ENCODE peak calls at places on chromosomes 16 and 17, in four cellular contexts. K is fibroblast of pulmonary artery, T is uterus, D is neural progenitor cell. V is an unnamed sample.

GRCh38 chr17:76266244-76266938 is 1.2 kb downstream of the UBALD2 start:
- DNase-seq in K (peak), T (no peak), D (no peak), V (no peak)

GRCh38 chr16:57357330-57358151 is 1.0 kb upstream of the CCL22 start:
- DNase-seq in K (no peak), T (no peak), D (no peak), V (no peak)

GRCh38 chr17:74493381-74493833 is 27.0 kb downstream of the CD300A start:
- DNase-seq in K (peak), T (peak), D (peak), V (peak)

GRCh38 chr17:4010754-4011153 is 46.5 kb upstream of the ATP2A3 start:
- DNase-seq in K (no peak), T (no peak), D (no peak), V (no peak)

GRCh38 chr16:84547539-84548058 is 43.1 kb upstream of the MEAK7 start:
- DNase-seq in K (no peak), T (no peak), D (peak), V (no peak)

GRCh38 chr16:1760911-1761310 is 10.4 kb downstream of the NME3 start:
- DNase-seq in K (no peak), T (no peak), D (no peak), V (no peak)

GRCh38 chr16:12147681-12148479 is 171.3 kb downstream of the SNX29 start:
- DNase-seq in K (no peak), T (no peak), D (peak), V (no peak)

GRCh38 chr17:50918071-50918932 is 52.1 kb upstream of the TOB1 start:
- DNase-seq in K (no peak), T (no peak), D (no peak), V (no peak)

GRCh38 chr17:76432712-76433336 is 20.1 kb downstream of the UBE2O start:
- DNase-seq in K (peak), T (no peak), D (peak), V (no peak)

GRCh38 chr17:45432405-45433113 is at the start of gene ARHGAP27:
- DNase-seq in K (no peak), T (no peak), D (peak), V (no peak)

GRCh38 chr17:8986295-8986694 is 20.8 kb upstream of the PIK3R5 start:
- DNase-seq in K (no peak), T (no peak), D (no peak), V (no peak)

GRCh38 chr17:37713624-37714023 is 31.2 kb downstream of the HNF1B start:
- DNase-seq in K (no peak), T (no peak), D (no peak), V (no peak)

GRCh38 chr17:65020284-65020683 is 36.3 kb downstream of the GNA13 start:
- DNase-seq in K (peak), T (no peak), D (no peak), V (no peak)

GRCh38 chr17:76740329-76741118 is 2.6 kb downstream of the MFSD11 start:
- DNase-seq in K (peak), T (no peak), D (no peak), V (peak)

GRCh38 chr16:13099822-13100221 is 198.4 kb downstream of the SHISA9 start:
- DNase-seq in K (no peak), T (no peak), D (peak), V (no peak)

GRCh38 chr17:48526986-48527741 is 3.6 kb downstream of the HOXB1 start:
- DNase-seq in K (no peak), T (no peak), D (peak), V (no peak)

GRCh38 chr17:69949931-69950330 is 125.1 kb upstream of the KCNJ16 start:
- DNase-seq in K (no peak), T (no peak), D (no peak), V (no peak)

GRCh38 chr17:80997471-80998387 is 6.1 kb downstream of the CHMP6 start:
- DNase-seq in K (no peak), T (no peak), D (no peak), V (no peak)

GRCh38 chr17:75516619-75517276 is 420 bp downstream of the TSEN54 start:
- DNase-seq in K (no peak), T (peak), D (peak), V (no peak)

GRCh38 chr16:86490859-86491642 is 19.3 kb upstream of the FOXF1 start:
- DNase-seq in K (no peak), T (no peak), D (no peak), V (no peak)

GRCh38 chr17:66707051-66707450 is 127.9 kb upstream of the CACNG5 start:
- DNase-seq in K (no peak), T (no peak), D (no peak), V (peak)

GRCh38 chr17:81097943-81098308 is 63.0 kb downstream of the BAIAP2 start:
- DNase-seq in K (no peak), T (no peak), D (no peak), V (no peak)

GRCh38 chr17:77055453-77055852 is 85.3 kb upstream of the SEC14L1 start:
- DNase-seq in K (no peak), T (no peak), D (no peak), V (no peak)

GRCh38 chr17:80477647-80478478 is 1.5 kb upstream of the NPTX1 start:
- DNase-seq in K (peak), T (peak), D (peak), V (no peak)

GRCh38 chr17:68085751-68086445 is 50.4 kb downstream of the KPNA2 start:
- DNase-seq in K (no peak), T (no peak), D (peak), V (no peak)

GRCh38 chr17:67162771-67163170 is 82.2 kb downstream of the HELZ start:
- DNase-seq in K (no peak), T (no peak), D (no peak), V (no peak)

GRCh38 chr17:80362428-80363119 is 52.4 kb upstream of the ENDOV start:
- DNase-seq in K (peak), T (peak), D (no peak), V (no peak)

GRCh38 chr16:28820016-28820415 is 2.8 kb upstream of the ATXN2L start:
- DNase-seq in K (no peak), T (no peak), D (no peak), V (no peak)

GRCh38 chr17:49132699-49133364 is at the start of gene B4GALNT2:
- DNase-seq in K (no peak), T (no peak), D (peak), V (no peak)

GRCh38 chr16:84833142-84833495 is 13.3 kb downstream of the CRISPLD2 start:
- DNase-seq in K (peak), T (no peak), D (no peak), V (no peak)

GRCh38 chr17:31549121-31549524 is 157.6 kb downstream of the RAB11FIP4 start:
- DNase-seq in K (no peak), T (no peak), D (no peak), V (no peak)

GRCh38 chr17:57404073-57404472 is 147.8 kb downstream of the MSI2 start:
- DNase-seq in K (no peak), T (no peak), D (no peak), V (no peak)

GRCh38 chr17:66292351-66292750 is 10.1 kb upstream of the PRKCA start:
- DNase-seq in K (no peak), T (no peak), D (no peak), V (no peak)

GRCh38 chr17:16925461-16926060 is 46.4 kb downstream of the TNFRSF13B start:
- DNase-seq in K (no peak), T (no peak), D (no peak), V (no peak)

GRCh38 chr17:72151565-72152391 is 31.0 kb downstream of the SOX9 start:
- DNase-seq in K (peak), T (no peak), D (peak), V (no peak)

GRCh38 chr17:59769891-59770290 is 62.4 kb downstream of the VMP1 start:
- DNase-seq in K (peak), T (no peak), D (no peak), V (no peak)

GRCh38 chr17:499836-500543 is 147.4 kb upstream of the RPH3AL start:
- DNase-seq in K (no peak), T (no peak), D (no peak), V (no peak)

GRCh38 chr17:61837175-61838051 is 25.9 kb downstream of the BRIP1 start:
- DNase-seq in K (peak), T (peak), D (peak), V (no peak)

GRCh38 chr16:24689128-24689527 is 40.3 kb upstream of the TNRC6A start:
- DNase-seq in K (peak), T (no peak), D (peak), V (no peak)

GRCh38 chr16:88781140-88782077 is 3.6 kb downstream of the PIEZO1 start:
- DNase-seq in K (no peak), T (no peak), D (no peak), V (no peak)
- H3K4me3 ChIP-seq in K (no peak), T (no peak), D (no peak), V (no peak)

GRCh38 chr16:66082424-66082823 is 284.1 kb upstream of the CDH5 start:
- DNase-seq in K (no peak), T (no peak), D (no peak), V (no peak)
- H3K4me3 ChIP-seq in K (no peak), T (no peak), D (no peak), V (no peak)

GRCh38 chr16:68643847-68644246 is 1.3 kb upstream of the CDH3 start:
- DNase-seq in K (no peak), T (no peak), D (no peak), V (no peak)

GRCh38 chr16:68640972-68641371 is 4.1 kb upstream of the CDH3 start:
- DNase-seq in K (peak), T (no peak), D (no peak), V (no peak)

GRCh38 chr16:68642436-68643064 is 2.6 kb upstream of the CDH3 start:
- DNase-seq in K (no peak), T (peak), D (peak), V (no peak)

GRCh38 chr16:68643227-68643626 is 1.9 kb upstream of the CDH3 start:
- DNase-seq in K (no peak), T (no peak), D (no peak), V (no peak)

DNA sequence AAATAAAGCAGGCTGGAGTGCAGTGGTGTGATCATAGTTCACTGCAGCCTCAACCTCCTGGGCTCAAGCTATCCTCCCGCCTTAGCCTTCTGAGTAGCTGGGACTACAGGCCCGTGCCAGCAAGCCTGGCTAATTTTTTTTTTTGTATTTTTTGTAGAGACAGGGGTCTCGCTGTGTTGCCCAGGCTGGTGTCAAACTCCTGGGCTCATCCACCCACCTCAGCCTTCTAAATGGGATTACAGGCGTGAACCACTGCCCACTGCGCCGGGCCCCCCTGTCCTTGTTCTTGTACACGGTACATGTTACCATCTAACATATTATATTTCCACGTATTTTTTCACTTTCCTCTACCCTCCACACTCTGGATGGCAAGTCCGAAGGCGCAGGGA is 3.1 kb upstream of the CDH3 start:
- DNase-seq in K (no peak), T (no peak), D (no peak), V (no peak)
- H3K4me3 ChIP-seq in K (no peak), T (peak), D (peak), V (no peak)

GRCh38 chr17:78922876-78923498 is 2.2 kb downstream of the TIMP2 start:
- DNase-seq in K (no peak), T (no peak), D (no peak), V (no peak)
- H3K4me3 ChIP-seq in K (peak), T (peak), D (peak), V (peak)

GRCh38 chr17:44356241-44356640 is 7.4 kb downstream of the FAM171A2 start:
- DNase-seq in K (no peak), T (no peak), D (no peak), V (no peak)

GRCh38 chr17:44353656-44354331 is 8.7 kb downstream of the GRN start:
- DNase-seq in K (no peak), T (peak), D (peak), V (no peak)

GRCh38 chr17:44355642-44356099 is 8.0 kb downstream of the FAM171A2 start:
- DNase-seq in K (no peak), T (no peak), D (no peak), V (no peak)

GRCh38 chr17:44355310-44355640 is 8.4 kb downstream of the FAM171A2 start:
- DNase-seq in K (no peak), T (no peak), D (no peak), V (no peak)

GRCh38 chr17:44354582-44355309 is 8.9 kb downstream of the FAM171A2 start:
- DNase-seq in K (no peak), T (peak), D (peak), V (no peak)
- H3K4me3 ChIP-seq in K (no peak), T (no peak), D (no peak), V (no peak)

DNA sequence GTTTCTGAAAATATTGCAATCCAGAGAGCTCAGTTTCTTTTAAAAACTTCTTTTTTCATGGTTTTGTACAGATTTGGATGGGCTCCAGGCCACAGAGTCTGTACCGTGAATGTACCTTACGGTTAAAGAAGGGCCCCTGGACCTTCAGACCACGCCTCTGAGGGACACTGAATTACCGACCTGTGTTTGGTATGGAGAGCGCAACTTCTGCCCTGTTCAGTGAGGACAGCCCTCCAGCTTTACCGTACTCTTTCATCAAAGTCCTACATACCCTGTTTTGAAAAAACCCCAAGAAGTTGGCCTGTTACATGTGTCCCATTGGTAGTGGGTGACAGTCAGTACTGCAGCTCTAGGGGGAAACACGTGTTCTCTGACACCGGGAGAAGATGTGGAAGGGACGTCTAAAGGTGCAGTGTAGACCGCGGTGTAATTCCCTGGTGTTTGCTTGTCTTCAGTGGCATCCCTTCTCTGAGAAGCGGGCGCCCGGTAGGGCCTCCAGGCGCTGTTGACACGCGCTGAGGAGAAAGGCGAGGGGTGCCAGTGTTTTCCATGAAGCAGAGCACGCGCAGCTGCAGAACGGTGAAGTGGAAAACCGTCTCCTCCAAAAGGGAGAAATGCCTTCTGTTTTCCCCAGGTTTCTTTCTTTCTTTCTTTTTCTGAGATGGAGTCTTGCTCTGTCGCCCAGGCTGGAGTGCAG is 6.2 kb downstream of the PGS1 start:
- DNase-seq in K (no peak), T (no peak), D (no peak), V (no peak)
- H3K4me3 ChIP-seq in K (no peak), T (no peak), D (no peak), V (no peak)

DNA sequence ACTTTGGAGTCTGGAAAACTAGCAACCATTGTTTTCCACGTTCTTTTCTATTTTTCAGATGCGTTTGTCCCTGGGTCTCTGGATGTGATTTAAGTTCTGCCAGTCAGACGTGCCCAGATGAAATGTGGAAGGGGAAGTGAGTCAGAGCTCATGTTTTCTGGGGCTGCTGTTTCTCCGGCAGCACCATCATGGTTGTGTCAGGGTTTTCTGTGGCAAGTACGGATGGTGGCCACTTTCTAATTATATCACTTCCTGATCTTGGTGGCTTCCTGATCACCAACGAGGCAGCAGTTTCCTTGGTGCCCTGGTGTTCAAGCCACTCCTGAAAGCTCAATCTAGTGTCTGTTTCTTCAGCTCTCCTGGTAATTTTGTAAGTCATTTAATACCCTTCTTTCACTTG is 31.4 kb upstream of the PMFBP1 start:
- DNase-seq in K (peak), T (no peak), D (no peak), V (peak)
- H3K4me3 ChIP-seq in K (no peak), T (no peak), D (no peak), V (no peak)

GRCh38 chr17:30534298-30534697 is 57.1 kb downstream of the GOSR1 start:
- DNase-seq in K (no peak), T (no peak), D (no peak), V (no peak)
- H3K4me3 ChIP-seq in K (no peak), T (no peak), D (no peak), V (no peak)